ENCODE peak calls at places on chromosome 22, in seven cellular contexts. L, Q, M, Y, Z, B and R are unnamed samples.

GRCh38 chr22:36536717-36537116 is 7.8 kb upstream of the EIF3D start:
- DNase-seq in L (no peak), Q (no peak), M (no peak), Y (no peak), Z (no peak), B (no peak), R (no peak)

GRCh38 chr22:29226246-29226981 is 20.7 kb downstream of the EMID1 start:
- DNase-seq in L (no peak), Q (no peak), M (no peak), Y (no peak), Z (no peak), B (no peak), R (no peak)

GRCh38 chr22:45445031-45445710 is 31.7 kb downstream of the RIBC2 start:
- DNase-seq in L (no peak), Q (no peak), M (no peak), Y (no peak), Z (no peak), B (no peak), R (no peak)

GRCh38 chr22:48949375-48950149 is 878.1 kb downstream of the BRD1 start:
- DNase-seq in L (no peak), Q (no peak), M (no peak), Y (no peak), Z (no peak), B (no peak), R (no peak)

GRCh38 chr22:38110008-38110862 is at the start of gene BAIAP2L2:
- DNase-seq in L (peak), Q (no peak), M (no peak), Y (no peak), Z (peak), B (no peak), R (no peak)

GRCh38 chr22:39703890-39704658 is 133.5 kb downstream of the CACNA1I start:
- DNase-seq in L (no peak), Q (peak), M (no peak), Y (no peak), Z (peak), B (no peak), R (no peak)

GRCh38 chr22:28605362-28605761 is 74.3 kb downstream of the TTC28 start:
- DNase-seq in L (no peak), Q (no peak), M (no peak), Y (no peak), Z (no peak), B (no peak), R (no peak)

GRCh38 chr22:45224988-45225731 is 15.5 kb downstream of the KIAA0930 start:
- DNase-seq in L (no peak), Q (no peak), M (no peak), Y (no peak), Z (peak), B (no peak), R (no peak)

GRCh38 chr22:21947040-21948014 is 5.3 kb downstream of the PPM1F start:
- DNase-seq in L (no peak), Q (peak), M (peak), Y (peak), Z (no peak), B (peak), R (peak)
- TF ChIP-seq CTCF in L (peak), Q (peak), M (peak), Y (peak), Z (peak), B (peak), R (peak)

DNA sequence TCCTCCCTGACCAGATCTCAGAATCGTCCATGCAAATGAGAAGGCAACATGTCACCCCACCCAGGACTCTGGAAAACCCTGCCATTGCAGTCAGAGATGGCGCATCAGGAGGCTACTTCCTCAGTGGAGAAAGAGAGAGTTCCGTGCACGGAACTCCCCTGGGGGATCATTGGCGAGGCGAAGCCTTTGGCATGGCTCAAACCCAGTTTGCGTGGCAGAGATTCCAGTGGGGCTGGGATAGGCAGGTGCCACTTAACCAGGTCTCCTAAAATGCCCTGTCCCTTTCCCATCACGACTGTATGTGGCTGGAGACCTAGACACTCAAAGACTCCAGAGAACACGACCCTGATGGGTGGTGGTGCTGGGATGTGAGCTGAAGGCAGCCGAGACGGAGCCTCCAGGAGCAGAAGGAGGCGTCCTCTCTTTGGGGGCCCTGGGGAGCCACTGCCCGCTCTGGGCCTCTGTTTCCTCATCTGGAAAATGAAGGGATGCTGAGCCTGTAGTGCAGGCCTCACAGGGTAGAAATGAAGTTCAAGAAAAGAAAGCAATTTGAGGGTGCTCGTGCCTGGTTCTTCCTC is 5.0 kb downstream of the RGL4 start:
- DNase-seq in L (no peak), Q (no peak), M (no peak), Y (no peak), Z (no peak), B (no peak), R (no peak)
- H3K4me3 ChIP-seq in L (no peak), Q (no peak), M (no peak), Y (no peak), Z (no peak), B (no peak), R (no peak)

GRCh38 chr22:43537019-43537585 is 125.3 kb downstream of the MPPED1 start:
- DNase-seq in L (no peak), Q (no peak), M (no peak), Y (no peak), Z (no peak), B (no peak), R (no peak)
- TF ChIP-seq CTCF in L (no peak), Q (no peak), M (no peak), Y (no peak), Z (no peak), B (peak), R (no peak)

GRCh38 chr22:30575011-30575671 is 676 bp upstream of the GAL3ST1 start:
- DNase-seq in L (no peak), Q (peak), M (peak), Y (peak), Z (no peak), B (peak), R (peak)
- H3K4me3 ChIP-seq in L (peak), Q (no peak), M (no peak), Y (no peak), Z (no peak), B (peak), R (no peak)

GRCh38 chr22:31490496-31490925 is 869 bp upstream of the EIF4ENIF1 start:
- DNase-seq in L (peak), Q (peak), M (peak), Y (no peak), Z (no peak), B (peak), R (peak)
- TF ChIP-seq CTCF in L (no peak), Q (no peak), M (peak), Y (peak), Z (no peak), B (peak), R (no peak)